ENCODE peak calls at places on chromosomes 2 and 18, in seven cellular contexts. G, C, R, W, B, P and Z are unnamed samples.

GRCh38 chr2:8679827-8680731 is 1.8 kb upstream of the ID2 start:
- DNase-seq in P (peak), C (no peak), B (peak), W (peak), G (peak), R (peak), Z (peak)

GRCh38 chr2:35495182-35495581 is 860.4 kb upstream of the CRIM1 start:
- DNase-seq in B (no peak), G (no peak), R (no peak), W (no peak), P (no peak), C (no peak), Z (no peak)

GRCh38 chr2:29042581-29043075 is 31.7 kb downstream of the PCARE start:
- DNase-seq in G (no peak), C (no peak), W (no peak), P (peak), B (no peak), R (peak), Z (no peak)

GRCh38 chr2:86035371-86035882 is 70.3 kb downstream of the POLR1A start:
- DNase-seq in R (no peak), G (no peak), B (no peak), P (no peak), W (no peak), C (no peak), Z (no peak)

GRCh38 chr2:239399404-239399999 is 1.3 kb downstream of the HDAC4 start:
- DNase-seq in R (peak), W (peak), P (peak), C (no peak), B (peak), G (peak), Z (peak)

GRCh38 chr2:105235388-105236059 is 6.0 kb upstream of the GPR45 start:
- DNase-seq in R (peak), C (peak), W (peak), G (peak), B (peak), P (peak), Z (peak)

GRCh38 chr18:12001400-12001799 is 20.1 kb downstream of the IMPA2 start:
- DNase-seq in P (no peak), R (no peak), C (no peak), B (no peak), G (no peak), W (peak), Z (no peak)

GRCh38 chr2:54570925-54571694 is 115.0 kb downstream of the SPTBN1 start:
- DNase-seq in W (no peak), C (peak), B (no peak), R (peak), G (no peak), P (peak), Z (no peak)

GRCh38 chr18:50671376-50671775 is 111.5 kb downstream of the MAPK4 start:
- DNase-seq in C (no peak), R (no peak), W (no peak), G (no peak), B (no peak), P (no peak), Z (no peak)

GRCh38 chr18:28666216-28666615 is 489.3 kb upstream of the CDH2 start:
- DNase-seq in W (no peak), B (no peak), P (peak), G (no peak), C (no peak), R (peak), Z (peak)

GRCh38 chr2:77086478-77086877 is 435.7 kb downstream of the LRRTM4 start:
- DNase-seq in W (no peak), B (no peak), R (no peak), P (no peak), G (no peak), C (no peak), Z (no peak)

GRCh38 chr2:211205841-211206240 is 649.4 kb downstream of the CPS1 start:
- DNase-seq in C (no peak), G (no peak), P (no peak), R (no peak), B (no peak), W (no peak), Z (no peak)

GRCh38 chr2:144513388-144514100 is 6.4 kb downstream of the ZEB2 start:
- DNase-seq in P (peak), W (no peak), B (no peak), C (no peak), R (no peak), G (no peak), Z (no peak)

GRCh38 chr2:237618449-237618848 is 8.9 kb upstream of the LRRFIP1 start:
- DNase-seq in P (peak), B (no peak), W (no peak), C (no peak), R (no peak), G (no peak), Z (no peak)

GRCh38 chr2:205885492-205886099 is 200.4 kb downstream of the INO80D start:
- DNase-seq in G (peak), B (peak), P (peak), R (no peak), C (peak), W (peak), Z (no peak)

GRCh38 chr2:73979021-73979420 is 5.7 kb upstream of the TET3 start:
- DNase-seq in C (no peak), B (no peak), W (no peak), P (no peak), R (no peak), G (no peak), Z (no peak)

GRCh38 chr18:57910817-57911216 is 107.7 kb upstream of the ATP8B1 start:
- DNase-seq in W (no peak), C (no peak), G (peak), R (no peak), P (no peak), B (no peak), Z (no peak)